ENCODE peak calls at places on chromosomes 16 and 17, in six cellular contexts. D is effector memory CD4-positive, alpha-beta T cell; F is A549; W is body of pancreas; X is Peyer's patch; I is naive thymus-derived CD4-positive, alpha-beta T cell. L is an unnamed sample. For H3K4me1, the result is how much of the 10 kb centered on the place peaks cover.

GRCh38 chr17:59493867-59494266 is 71.5 kb upstream of the DHX40 start:
- DNase-seq in D (no peak), F (peak), W (no peak), X (no peak), I (no peak), L (no peak)

GRCh38 chr17:17846645-17847044 is 9.9 kb upstream of the SREBF1 start:
- DNase-seq in D (no peak), F (no peak), W (no peak), X (no peak), I (no peak), L (no peak)

GRCh38 chr16:7313170-7313569 is 19.5 kb upstream of the RBFOX1 start:
- DNase-seq in D (no peak), F (peak), W (no peak), X (no peak), I (no peak), L (no peak)

GRCh38 chr16:70747703-70748631 is 53.0 kb downstream of the VAC14 start:
- DNase-seq in D (no peak), F (no peak), W (no peak), X (no peak), I (no peak), L (no peak)

GRCh38 chr17:74877592-74878543 is 5.1 kb upstream of the FDXR start:
- DNase-seq in D (no peak), F (no peak), W (peak), X (no peak), I (no peak), L (no peak)

GRCh38 chr16:10971560-10971961 is 27.2 kb downstream of the CLEC16A start:
- DNase-seq in D (no peak), F (peak), W (peak), X (peak), I (no peak), L (no peak)

GRCh38 chr17:50830994-50831393 is 4.4 kb upstream of the WFIKKN2 start:
- DNase-seq in D (no peak), F (no peak), W (no peak), X (no peak), I (no peak), L (no peak)

GRCh38 chr17:77387891-77388290 is 247.1 kb downstream of the SEC14L1 start:
- DNase-seq in D (no peak), F (no peak), W (no peak), X (no peak), I (no peak), L (no peak)

GRCh38 chr17:40333781-40334453 is 24.9 kb downstream of the RARA start:
- DNase-seq in D (no peak), F (no peak), W (no peak), X (no peak), I (no peak), L (no peak)

GRCh38 chr17:40330850-40331470 is 22.0 kb downstream of the RARA start:
- DNase-seq in D (no peak), F (no peak), W (peak), X (no peak), I (no peak), L (no peak)

GRCh38 chr17:40329981-40330794 is 21.2 kb downstream of the RARA start:
- DNase-seq in D (no peak), F (no peak), W (peak), X (peak), I (no peak), L (no peak)

GRCh38 chr17:40328386-40328766 is 19.4 kb downstream of the RARA start:
- DNase-seq in D (no peak), F (no peak), W (no peak), X (no peak), I (no peak), L (no peak)

DNA sequence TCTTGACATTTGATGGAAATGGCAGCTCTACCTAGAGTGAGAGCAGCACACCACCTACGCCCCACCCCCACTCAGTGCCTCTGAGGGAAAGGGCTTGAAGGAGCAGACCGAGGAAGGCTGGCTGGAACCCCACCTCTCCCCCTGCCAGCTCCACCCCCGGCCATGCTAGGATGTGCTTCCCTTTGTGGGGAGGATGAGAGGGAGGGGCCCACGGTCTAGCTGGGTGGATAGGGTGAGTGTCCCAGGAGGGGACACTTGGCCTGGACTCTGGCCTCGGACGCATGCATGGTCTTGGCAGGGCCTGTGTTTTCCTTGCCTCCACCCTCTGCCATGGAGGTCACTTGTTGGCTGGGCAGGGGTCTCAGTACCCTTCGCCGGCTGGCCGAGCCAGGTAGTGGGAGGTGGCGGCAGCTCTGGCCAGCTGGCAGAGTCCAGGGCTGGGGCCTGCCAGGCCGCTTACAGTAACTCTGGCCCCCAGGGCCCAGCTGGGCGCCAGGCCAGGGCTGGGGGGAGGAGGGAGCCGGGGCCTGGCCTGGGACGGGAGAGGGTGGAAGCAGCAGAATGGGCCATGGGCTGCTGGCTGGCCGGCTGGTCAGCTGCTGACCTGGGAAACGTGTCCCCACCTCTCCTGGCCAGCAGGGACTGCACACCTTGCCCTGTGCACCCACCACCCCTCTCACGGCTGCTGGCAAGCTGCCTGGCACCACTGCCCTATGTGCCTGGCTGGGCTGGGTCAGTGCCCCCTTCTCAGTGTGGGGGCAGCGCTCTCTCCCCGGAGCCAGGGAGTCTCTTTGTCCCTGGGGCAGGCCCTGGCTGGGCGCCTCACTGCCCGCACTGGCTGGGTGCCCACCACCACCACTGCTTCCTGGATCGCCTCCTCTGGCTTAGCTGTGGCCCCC is 23.0 kb downstream of the RARA start:
- DNase-seq in D (no peak), F (peak), W (peak), X (no peak), I (no peak), L (no peak)
- H3K4me3 ChIP-seq in D (no peak), F (no peak), W (no peak), X (no peak), I (no peak), L (no peak)

GRCh38 chr17:48046296-48046695 is 1.9 kb upstream of the NFE2L1 start:
- DNase-seq in D (no peak), F (no peak), W (no peak), X (no peak), I (no peak), L (no peak)
- H3K27ac ChIP-seq in D (no peak), F (no peak), W (peak), X (no peak), I (no peak), L (no peak)

GRCh38 chr16:2025878-2026460 is 733 bp upstream of the NHERF2 start:
- DNase-seq in D (no peak), F (no peak), W (no peak), X (no peak), I (no peak), L (no peak)
- H3K4me1 ChIP-seq in D (under half), F (under half), W (under half), X (under half), I (under half), L (under half)

GRCh38 chr17:58338907-58339774 is 10.5 kb upstream of the TSPOAP1 start:
- DNase-seq in D (no peak), F (no peak), W (no peak), X (peak), I (peak), L (no peak)
- H3K4me3 ChIP-seq in D (peak), F (no peak), W (no peak), X (peak), I (peak), L (peak)

GRCh38 chr17:60652484-60653247 is 25.0 kb upstream of the BCAS3 start:
- DNase-seq in D (no peak), F (no peak), W (no peak), X (no peak), I (no peak), L (no peak)
- H3K27ac ChIP-seq in D (no peak), F (no peak), W (no peak), X (no peak), I (no peak), L (no peak)

GRCh38 chr17:20960871-20961270 is 81.9 kb downstream of the USP22 start:
- DNase-seq in D (no peak), F (no peak), W (no peak), X (no peak), I (no peak), L (no peak)
- H3K4me1 ChIP-seq in D (under half), F (under half), W (under half), X (under half), I (under half), L (under half)

DNA sequence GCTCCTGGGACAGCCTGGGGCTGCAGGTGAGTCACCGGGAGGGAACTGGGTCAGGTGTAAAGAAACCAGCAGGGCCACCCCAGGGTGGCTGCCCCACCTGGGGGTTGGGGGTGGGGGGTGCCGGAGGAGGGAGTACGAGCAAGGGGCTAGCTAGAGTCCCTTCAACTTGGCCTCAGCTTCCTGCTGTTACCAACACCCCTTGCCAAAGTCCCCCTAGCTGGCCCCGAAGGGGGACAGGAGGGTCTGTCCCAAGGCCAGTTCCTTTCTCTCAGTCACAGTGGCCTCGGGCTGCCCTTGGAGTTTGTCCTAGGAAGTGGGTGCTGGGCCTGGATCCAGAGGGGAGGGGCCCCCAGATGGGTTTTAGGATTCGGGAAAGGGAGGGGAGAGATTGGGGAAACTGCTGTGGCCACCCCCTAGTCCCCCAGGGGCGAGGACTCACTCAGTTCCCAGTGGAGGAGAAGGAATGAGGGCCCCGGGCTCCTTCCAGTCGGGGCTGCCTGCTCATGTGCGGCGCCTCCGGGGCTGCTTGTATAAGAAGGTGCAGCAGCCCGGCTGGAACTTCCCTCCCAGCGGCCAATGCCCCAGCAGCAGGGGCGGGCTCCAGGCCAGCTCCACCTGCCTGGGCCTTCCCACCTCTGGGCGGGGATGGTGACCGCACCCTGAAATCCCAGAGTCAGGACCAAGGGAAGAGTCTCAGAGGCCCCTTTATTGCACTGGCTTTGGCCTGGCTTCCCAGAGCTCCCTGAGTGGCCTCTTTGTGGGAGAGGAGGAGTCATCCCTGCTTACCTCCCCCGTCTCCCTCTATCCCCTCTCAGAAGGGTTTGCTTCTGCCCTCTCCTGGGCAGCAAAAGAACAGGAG is 7.3 kb downstream of the ARHGAP27 start:
- DNase-seq in D (no peak), F (peak), W (peak), X (no peak), I (no peak), L (no peak)
- H3K4me3 ChIP-seq in D (no peak), F (peak), W (no peak), X (peak), I (no peak), L (no peak)

GRCh38 chr16:30004811-30005242 is 6.0 kb downstream of the DOC2A start:
- DNase-seq in D (no peak), F (no peak), W (no peak), X (no peak), I (no peak), L (no peak)
- H3K27ac ChIP-seq in D (no peak), F (no peak), W (no peak), X (no peak), I (no peak), L (no peak)

L was measured in CD4-positive, CD25-positive, alpha-beta regulatory T cell.